ENCODE peak calls at places on chromosomes 3 and 15, in four cellular contexts. R, P, L and V are unnamed samples.

GRCh38 chr15:33700695-33701303 is 267.5 kb upstream of the CHRM5 start:
- DNase-seq in R (peak; percentile 88), P (peak; percentile 88), L (peak; percentile 71), V (peak; percentile 33)

GRCh38 chr15:77012868-77013267 is 17.9 kb downstream of the PSTPIP1 start:
- DNase-seq in R (no peak), P (no peak), L (no peak), V (no peak)

GRCh38 chr3:69012836-69013255 is 638 bp downstream of the EOGT start:
- DNase-seq in R (peak; percentile 68), P (peak; percentile 66), L (no peak), V (peak; percentile 57)

GRCh38 chr3:23728651-23729117 is 77.1 kb upstream of the UBE2E1 start:
- DNase-seq in R (no peak), P (no peak), L (no peak), V (no peak)

GRCh38 chr3:45084820-45085816 is 59.0 kb downstream of the CLEC3B start:
- DNase-seq in R (peak; percentile 78), P (no peak), L (no peak), V (no peak)

GRCh38 chr15:39582977-39583585 is 2.2 kb downstream of the THBS1 start:
- DNase-seq in R (no peak), P (no peak), L (no peak), V (no peak)

GRCh38 chr15:25179673-25180511 is 225.1 kb downstream of the SNRPN start:
- DNase-seq in R (no peak), P (no peak), L (peak; percentile 5), V (peak; percentile 7)

GRCh38 chr3:72006631-72007556 is 221.9 kb upstream of the PROK2 start:
- DNase-seq in R (no peak), P (no peak), L (no peak), V (no peak)

GRCh38 chr3:61903931-61904657 is 342.7 kb downstream of the PTPRG start:
- DNase-seq in R (peak; percentile 63), P (no peak), L (no peak), V (no peak)

GRCh38 chr3:53114412-53115074 is 15.7 kb downstream of the RFT1 start:
- DNase-seq in R (no peak), P (no peak), L (no peak), V (no peak)

DNA sequence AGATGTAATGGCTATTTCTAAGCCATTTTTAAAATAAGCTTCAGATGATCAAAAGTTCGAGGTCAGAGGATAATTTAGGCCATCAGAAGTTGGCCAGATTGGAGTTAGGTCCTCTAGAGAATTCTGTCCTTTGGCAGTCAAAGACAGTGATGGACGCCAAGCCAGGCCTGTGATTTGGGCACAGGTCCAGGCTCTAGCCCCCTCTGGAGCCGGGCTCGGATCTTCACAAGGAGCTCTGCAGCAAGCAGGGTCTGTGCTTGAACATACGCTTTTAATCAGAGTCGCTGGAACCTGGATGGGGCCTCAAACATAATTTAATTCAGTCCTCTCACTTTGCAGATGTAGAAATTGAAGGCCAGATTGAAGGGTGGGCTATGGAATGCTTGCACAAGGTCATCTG is 151.4 kb upstream of the BCL6 start:
- DNase-seq in R (no peak), P (no peak), L (no peak), V (no peak)
- TF ChIP-seq CTCF in R (no peak), P (peak; percentile 24), L (no peak), V (no peak)

GRCh38 chr15:98855067-98855814 is 152.4 kb downstream of the PGPEP1L start:
- DNase-seq in R (no peak), P (no peak), L (no peak), V (no peak)
- TF ChIP-seq CTCF in R (no peak), P (no peak), L (no peak), V (no peak)

GRCh38 chr3:151412989-151413388 is 28.4 kb upstream of the P2RY12 start:
- DNase-seq in R (no peak), P (peak; percentile 70), L (no peak), V (no peak)
- TF ChIP-seq CTCF in R (no peak), P (peak; percentile 78), L (no peak), V (no peak)

GRCh38 chr3:65245133-65246076 is 557.6 kb upstream of the ADAMTS9 start:
- DNase-seq in R (peak; percentile 48), P (peak; percentile 24), L (no peak), V (no peak)
- TF ChIP-seq CTCF in R (peak; percentile 49), P (peak; percentile 60), L (no peak), V (no peak)

GRCh38 chr15:91522609-91523332 is 330.7 kb upstream of the SLCO3A1 start:
- DNase-seq in R (peak; percentile 41), P (peak; percentile 20), L (no peak), V (no peak)
- TF ChIP-seq CTCF in R (peak; percentile 31), P (peak; percentile 57), L (no peak), V (no peak)